ENCODE peak calls at places on chromosomes 11 and 22, in eight cellular contexts. One of them, this sample, is unnamed.

GRCh38 chr22:23684561-23685031 is 6.2 kb upstream of the RGL4 start:
- DNase-seq in fibroblast of lung: peak
- DNase-seq in thoracic aorta: no peak
- DNase-seq in fibroblast of pulmonary artery: peak
- DNase-seq in sigmoid colon: no peak
- DNase-seq in AG04449: no peak
- DNase-seq in choroid plexus epithelial cell: no peak
- DNase-seq in HCT116: no peak
- DNase-seq in this sample: no peak

GRCh38 chr22:26806445-26807170 is 149.2 kb downstream of the MIAT start:
- DNase-seq in AG04449: no peak
- DNase-seq in fibroblast of lung: no peak
- DNase-seq in fibroblast of pulmonary artery: no peak
- DNase-seq in choroid plexus epithelial cell: no peak
- DNase-seq in thoracic aorta: no peak
- DNase-seq in HCT116: no peak
- DNase-seq in sigmoid colon: no peak
- DNase-seq in this sample: no peak

GRCh38 chr11:63240098-63240497 is 3.3 kb downstream of the SLC22A25 start:
- DNase-seq in thoracic aorta: no peak
- DNase-seq in fibroblast of lung: no peak
- DNase-seq in AG04449: no peak
- DNase-seq in sigmoid colon: no peak
- DNase-seq in HCT116: no peak
- DNase-seq in fibroblast of pulmonary artery: no peak
- DNase-seq in choroid plexus epithelial cell: no peak
- DNase-seq in this sample: no peak

GRCh38 chr22:41216984-41217383 is 11.9 kb downstream of the L3MBTL2 start:
- DNase-seq in thoracic aorta: no peak
- DNase-seq in fibroblast of pulmonary artery: peak
- DNase-seq in choroid plexus epithelial cell: peak
- DNase-seq in AG04449: no peak
- DNase-seq in fibroblast of lung: peak
- DNase-seq in sigmoid colon: peak
- DNase-seq in HCT116: no peak
- DNase-seq in this sample: no peak

GRCh38 chr22:29106839-29107238 is 34.0 kb downstream of the KREMEN1 start:
- DNase-seq in HCT116: no peak
- DNase-seq in fibroblast of lung: no peak
- DNase-seq in fibroblast of pulmonary artery: no peak
- DNase-seq in choroid plexus epithelial cell: no peak
- DNase-seq in thoracic aorta: no peak
- DNase-seq in sigmoid colon: no peak
- DNase-seq in AG04449: no peak
- DNase-seq in this sample: no peak

GRCh38 chr11:72950685-72951084 is 136.5 kb downstream of the ATG16L2 start:
- DNase-seq in fibroblast of pulmonary artery: no peak
- DNase-seq in choroid plexus epithelial cell: no peak
- DNase-seq in HCT116: no peak
- DNase-seq in fibroblast of lung: no peak
- DNase-seq in AG04449: no peak
- DNase-seq in thoracic aorta: no peak
- DNase-seq in sigmoid colon: no peak
- DNase-seq in this sample: no peak

GRCh38 chr11:62193954-62194353 is 3.9 kb downstream of the SCGB1D1 start:
- DNase-seq in sigmoid colon: no peak
- DNase-seq in choroid plexus epithelial cell: peak
- DNase-seq in AG04449: no peak
- DNase-seq in fibroblast of lung: no peak
- DNase-seq in HCT116: no peak
- DNase-seq in thoracic aorta: no peak
- DNase-seq in fibroblast of pulmonary artery: peak
- DNase-seq in this sample: no peak

GRCh38 chr22:43005106-43005505 is 9.8 kb downstream of the PACSIN2 start:
- DNase-seq in sigmoid colon: no peak
- DNase-seq in fibroblast of lung: no peak
- DNase-seq in thoracic aorta: no peak
- DNase-seq in HCT116: no peak
- DNase-seq in choroid plexus epithelial cell: no peak
- DNase-seq in AG04449: no peak
- DNase-seq in fibroblast of pulmonary artery: no peak
- DNase-seq in this sample: no peak

GRCh38 chr22:48760481-48761238 is 1067.0 kb downstream of the BRD1 start:
- DNase-seq in sigmoid colon: peak
- DNase-seq in thoracic aorta: no peak
- DNase-seq in AG04449: no peak
- DNase-seq in choroid plexus epithelial cell: no peak
- DNase-seq in fibroblast of lung: no peak
- DNase-seq in fibroblast of pulmonary artery: no peak
- DNase-seq in HCT116: no peak
- DNase-seq in this sample: no peak

GRCh38 chr11:128738942-128739341 is 45.1 kb downstream of the FLI1 start:
- DNase-seq in choroid plexus epithelial cell: no peak
- DNase-seq in fibroblast of lung: no peak
- DNase-seq in thoracic aorta: no peak
- DNase-seq in sigmoid colon: no peak
- DNase-seq in AG04449: no peak
- DNase-seq in fibroblast of pulmonary artery: no peak
- DNase-seq in HCT116: no peak
- DNase-seq in this sample: no peak

GRCh38 chr22:50062509-50063135 is 4.5 kb upstream of the TTLL8 start:
- DNase-seq in AG04449: no peak
- DNase-seq in HCT116: no peak
- DNase-seq in sigmoid colon: no peak
- DNase-seq in fibroblast of lung: no peak
- DNase-seq in choroid plexus epithelial cell: no peak
- DNase-seq in fibroblast of pulmonary artery: no peak
- DNase-seq in thoracic aorta: no peak
- DNase-seq in this sample: no peak

GRCh38 chr22:43197271-43197941 is 10.5 kb upstream of the TTLL12 start:
- DNase-seq in fibroblast of lung: no peak
- DNase-seq in choroid plexus epithelial cell: no peak
- DNase-seq in thoracic aorta: no peak
- DNase-seq in sigmoid colon: no peak
- DNase-seq in HCT116: no peak
- DNase-seq in AG04449: no peak
- DNase-seq in fibroblast of pulmonary artery: peak
- DNase-seq in this sample: no peak

GRCh38 chr11:19756675-19757475 is 44.2 kb downstream of the NAV2 start:
- DNase-seq in choroid plexus epithelial cell: peak
- DNase-seq in AG04449: no peak
- DNase-seq in thoracic aorta: peak
- DNase-seq in fibroblast of pulmonary artery: peak
- DNase-seq in fibroblast of lung: no peak
- DNase-seq in sigmoid colon: peak
- DNase-seq in HCT116: no peak
- DNase-seq in this sample: no peak

GRCh38 chr11:59356561-59356960 is 2.1 kb upstream of the OR5AN1 start:
- DNase-seq in sigmoid colon: no peak
- DNase-seq in HCT116: no peak
- DNase-seq in thoracic aorta: no peak
- DNase-seq in AG04449: no peak
- DNase-seq in fibroblast of pulmonary artery: no peak
- DNase-seq in fibroblast of lung: no peak
- DNase-seq in choroid plexus epithelial cell: no peak
- DNase-seq in this sample: no peak

GRCh38 chr22:25582946-25583345 is 18.5 kb downstream of the GRK3 start:
- DNase-seq in sigmoid colon: no peak
- DNase-seq in choroid plexus epithelial cell: no peak
- DNase-seq in AG04449: no peak
- DNase-seq in HCT116: no peak
- DNase-seq in fibroblast of lung: peak
- DNase-seq in thoracic aorta: no peak
- DNase-seq in fibroblast of pulmonary artery: no peak
- DNase-seq in this sample: no peak

GRCh38 chr11:120666121-120666639 is 154.6 kb downstream of the GRIK4 start:
- DNase-seq in AG04449: no peak
- DNase-seq in thoracic aorta: no peak
- DNase-seq in fibroblast of pulmonary artery: no peak
- DNase-seq in choroid plexus epithelial cell: no peak
- DNase-seq in sigmoid colon: no peak
- DNase-seq in HCT116: no peak
- DNase-seq in fibroblast of lung: no peak
- DNase-seq in this sample: no peak

GRCh38 chr22:29704528-29705285 is 15.1 kb upstream of the CABP7 start:
- DNase-seq in fibroblast of pulmonary artery: peak
- DNase-seq in fibroblast of lung: peak
- DNase-seq in sigmoid colon: peak
- DNase-seq in choroid plexus epithelial cell: peak
- DNase-seq in thoracic aorta: no peak
- DNase-seq in HCT116: no peak
- DNase-seq in AG04449: no peak
- DNase-seq in this sample: no peak

GRCh38 chr22:50585238-50585637 is 2.6 kb upstream of the CHKB start:
- DNase-seq in AG04449: no peak
- DNase-seq in fibroblast of pulmonary artery: no peak
- DNase-seq in sigmoid colon: no peak
- DNase-seq in fibroblast of lung: no peak
- DNase-seq in HCT116: no peak
- DNase-seq in thoracic aorta: no peak
- DNase-seq in choroid plexus epithelial cell: no peak
- DNase-seq in this sample: no peak

GRCh38 chr22:39012525-39013516 is 1.2 kb upstream of the APOBEC3C start:
- DNase-seq in thoracic aorta: no peak
- DNase-seq in choroid plexus epithelial cell: no peak
- DNase-seq in sigmoid colon: no peak
- DNase-seq in fibroblast of pulmonary artery: peak
- DNase-seq in AG04449: no peak
- DNase-seq in fibroblast of lung: no peak
- DNase-seq in HCT116: no peak
- DNase-seq in this sample: no peak

GRCh38 chr11:116833491-116833815 is 3.7 kb downstream of the APOC3 start:
- DNase-seq in HCT116: no peak
- DNase-seq in fibroblast of lung: no peak
- DNase-seq in choroid plexus epithelial cell: no peak
- DNase-seq in sigmoid colon: peak
- DNase-seq in thoracic aorta: no peak
- DNase-seq in AG04449: no peak
- DNase-seq in fibroblast of pulmonary artery: no peak
- DNase-seq in this sample: no peak

GRCh38 chr11:116835791-116836647 is 1.4 kb downstream of the APOA1 start:
- DNase-seq in sigmoid colon: peak
- DNase-seq in choroid plexus epithelial cell: peak
- DNase-seq in fibroblast of pulmonary artery: peak
- DNase-seq in fibroblast of lung: peak
- DNase-seq in HCT116: peak
- DNase-seq in thoracic aorta: peak
- DNase-seq in AG04449: peak
- DNase-seq in this sample: peak

GRCh38 chr11:116833816-116834534 is 3.4 kb downstream of the APOA1 start:
- DNase-seq in fibroblast of pulmonary artery: no peak
- DNase-seq in AG04449: no peak
- DNase-seq in choroid plexus epithelial cell: no peak
- DNase-seq in fibroblast of lung: no peak
- DNase-seq in thoracic aorta: no peak
- DNase-seq in sigmoid colon: no peak
- DNase-seq in HCT116: no peak
- DNase-seq in this sample: no peak

GRCh38 chr11:116836648-116837023 is 786 bp downstream of the APOA1 start:
- DNase-seq in thoracic aorta: no peak
- DNase-seq in HCT116: no peak
- DNase-seq in fibroblast of pulmonary artery: no peak
- DNase-seq in fibroblast of lung: no peak
- DNase-seq in AG04449: no peak
- DNase-seq in choroid plexus epithelial cell: no peak
- DNase-seq in sigmoid colon: peak
- DNase-seq in this sample: no peak

GRCh38 chr11:116835042-116835772 is 2.2 kb downstream of the APOA1 start:
- DNase-seq in thoracic aorta: no peak
- DNase-seq in AG04449: no peak
- DNase-seq in fibroblast of pulmonary artery: no peak
- DNase-seq in sigmoid colon: peak
- DNase-seq in fibroblast of lung: no peak
- DNase-seq in choroid plexus epithelial cell: peak
- DNase-seq in HCT116: no peak
- DNase-seq in this sample: no peak
- H3K4me3 ChIP-seq in thoracic aorta: peak
- H3K4me3 ChIP-seq in AG04449: peak
- H3K4me3 ChIP-seq in fibroblast of pulmonary artery: peak
- H3K4me3 ChIP-seq in sigmoid colon: peak
- H3K4me3 ChIP-seq in fibroblast of lung: no peak
- H3K4me3 ChIP-seq in choroid plexus epithelial cell: peak
- H3K4me3 ChIP-seq in HCT116: peak
- H3K4me3 ChIP-seq in this sample: peak

GRCh38 chr11:130241697-130242096 is 73.0 kb downstream of the ZBTB44 start:
- DNase-seq in thoracic aorta: no peak
- DNase-seq in fibroblast of lung: no peak
- DNase-seq in HCT116: no peak
- DNase-seq in choroid plexus epithelial cell: no peak
- DNase-seq in fibroblast of pulmonary artery: no peak
- DNase-seq in sigmoid colon: no peak
- DNase-seq in AG04449: no peak
- DNase-seq in this sample: no peak
- TF ChIP-seq CTCF in thoracic aorta: no peak
- TF ChIP-seq CTCF in fibroblast of lung: no peak
- TF ChIP-seq CTCF in HCT116: no peak
- TF ChIP-seq CTCF in choroid plexus epithelial cell: no peak
- TF ChIP-seq CTCF in fibroblast of pulmonary artery: no peak
- TF ChIP-seq CTCF in sigmoid colon: no peak
- TF ChIP-seq CTCF in AG04449: no peak
- TF ChIP-seq CTCF in this sample: no peak

DNA sequence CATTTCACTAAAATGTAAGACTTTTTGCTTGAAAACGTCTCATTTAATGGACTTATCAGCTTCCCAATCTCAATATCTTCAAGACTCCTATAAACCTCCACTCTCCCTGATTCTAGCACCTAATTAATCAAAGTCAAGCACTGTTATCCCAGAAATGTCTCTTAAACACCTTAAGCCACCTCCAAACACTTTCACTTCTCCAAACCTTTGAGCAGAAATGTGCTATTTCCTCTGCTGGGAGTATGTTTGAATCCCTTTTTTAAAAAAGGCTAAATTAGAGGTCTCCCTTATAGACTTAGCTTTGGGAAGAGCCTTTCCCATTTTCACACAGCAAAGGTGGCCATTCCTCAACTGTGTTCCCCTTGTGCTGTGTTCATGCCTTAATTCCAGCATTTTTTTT is 146.2 kb upstream of the SYN3 start:
- DNase-seq in AG04449: no peak
- DNase-seq in thoracic aorta: no peak
- DNase-seq in choroid plexus epithelial cell: no peak
- DNase-seq in fibroblast of lung: no peak
- DNase-seq in fibroblast of pulmonary artery: no peak
- DNase-seq in sigmoid colon: no peak
- DNase-seq in HCT116: no peak
- DNase-seq in this sample: no peak
- H3K4me3 ChIP-seq in AG04449: no peak
- H3K4me3 ChIP-seq in thoracic aorta: no peak
- H3K4me3 ChIP-seq in choroid plexus epithelial cell: no peak
- H3K4me3 ChIP-seq in fibroblast of lung: no peak
- H3K4me3 ChIP-seq in fibroblast of pulmonary artery: no peak
- H3K4me3 ChIP-seq in sigmoid colon: no peak
- H3K4me3 ChIP-seq in HCT116: no peak
- H3K4me3 ChIP-seq in this sample: no peak

DNA sequence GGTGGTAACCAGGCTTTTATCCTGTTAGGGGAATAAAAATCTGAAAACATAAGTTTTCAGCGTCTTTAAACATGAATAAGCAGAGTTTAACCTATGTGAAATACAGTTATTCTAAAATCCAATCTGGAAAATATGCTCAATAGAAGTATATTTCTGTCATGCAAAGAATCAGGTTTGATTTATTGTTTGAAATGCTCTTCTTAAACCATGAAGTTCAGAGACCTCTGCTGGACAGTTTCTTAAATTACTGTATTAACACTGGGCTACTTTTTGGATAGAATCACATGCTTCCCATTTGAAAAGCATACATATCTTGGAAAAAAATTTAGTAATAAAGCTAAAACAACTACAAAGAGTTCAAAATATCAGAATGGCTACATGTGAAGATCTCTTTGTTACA is 25.4 kb downstream of the APIP start:
- DNase-seq in AG04449: no peak
- DNase-seq in fibroblast of lung: peak
- DNase-seq in sigmoid colon: no peak
- DNase-seq in choroid plexus epithelial cell: peak
- DNase-seq in fibroblast of pulmonary artery: peak
- DNase-seq in HCT116: peak
- DNase-seq in thoracic aorta: no peak
- DNase-seq in this sample: no peak
- TF ChIP-seq CTCF in AG04449: peak
- TF ChIP-seq CTCF in fibroblast of lung: no peak
- TF ChIP-seq CTCF in sigmoid colon: peak
- TF ChIP-seq CTCF in choroid plexus epithelial cell: peak
- TF ChIP-seq CTCF in fibroblast of pulmonary artery: peak
- TF ChIP-seq CTCF in HCT116: peak
- TF ChIP-seq CTCF in thoracic aorta: no peak
- TF ChIP-seq CTCF in this sample: peak

This sample was measured in GM12864.